ENCODE peak calls at places on chromosomes 5 and 9, in six cellular contexts. D is upper lobe of left lung, F is A549, M is sciatic nerve, H is GM23338, O is right cardiac atrium. U is an unnamed sample.

GRCh38 chr5:10666531-10667305 is 94.3 kb downstream of the DAP start:
- ATAC-seq in D (no peak), F (no peak), M (no peak), H (no peak), O (no peak), U (no peak)

GRCh38 chr5:92543246-92543645 is 1037.8 kb downstream of the NR2F1-AS1 start:
- ATAC-seq in D (no peak), F (no peak), M (no peak), H (no peak), O (no peak), U (no peak)

GRCh38 chr9:71985070-71985956 is 73.9 kb downstream of the C9orf85 start:
- ATAC-seq in D (no peak), F (no peak), M (no peak), H (peak; percentile 98), O (no peak), U (no peak)

GRCh38 chr5:9196403-9197224 is 349.3 kb downstream of the SEMA5A start:
- ATAC-seq in D (no peak), F (no peak), M (no peak), H (no peak), O (no peak), U (no peak)

GRCh38 chr5:157269165-157269671 is 3.3 kb downstream of the CYFIP2 start:
- ATAC-seq in D (peak; percentile 83), F (no peak), M (no peak), H (peak; percentile 52), O (no peak), U (no peak)

GRCh38 chr5:32805966-32806626 is 95.0 kb downstream of the NPR3 start:
- ATAC-seq in D (no peak), F (peak; percentile 94), M (peak; percentile 77), H (no peak), O (peak; percentile 61), U (no peak)

GRCh38 chr9:78014776-78015175 is 16.8 kb downstream of the GNAQ start:
- ATAC-seq in D (no peak), F (no peak), M (no peak), H (no peak), O (no peak), U (no peak)

GRCh38 chr5:61674403-61674802 is 342.3 kb downstream of the ZSWIM6 start:
- ATAC-seq in D (no peak), F (no peak), M (no peak), H (no peak), O (no peak), U (no peak)

GRCh38 chr9:89381308-89381609 is 63.0 kb downstream of the SECISBP2 start:
- ATAC-seq in D (no peak), F (no peak), M (no peak), H (no peak), O (no peak), U (no peak)

GRCh38 chr5:96219580-96220281 is 213.3 kb downstream of the PCSK1 start:
- ATAC-seq in D (no peak), F (peak; percentile 74), M (no peak), H (no peak), O (no peak), U (peak; percentile 76)

GRCh38 chr5:163310992-163311391 is 126.4 kb upstream of the CCNG1 start:
- ATAC-seq in D (no peak), F (no peak), M (no peak), H (no peak), O (no peak), U (no peak)

GRCh38 chr9:36407122-36407723 is 7.2 kb upstream of the RNF38 start:
- ATAC-seq in D (peak; percentile 94), F (peak; percentile 98), M (peak; percentile 88), H (peak; percentile 89), O (peak; percentile 73), U (peak; percentile 93)

GRCh38 chr9:6632516-6633328 is 12.8 kb downstream of the GLDC start:
- ATAC-seq in D (no peak), F (no peak), M (no peak), H (peak; percentile 76), O (no peak), U (no peak)

GRCh38 chr9:18585996-18586395 is 112.0 kb downstream of the ADAMTSL1 start:
- ATAC-seq in D (no peak), F (no peak), M (no peak), H (no peak), O (no peak), U (no peak)